ENCODE peak calls at places on chromosomes 6 and 20, in five cellular contexts. K, Q, O, T and F are unnamed samples.

GRCh38 chr20:20561172-20561571 is 151.3 kb downstream of the RALGAPA2 start:
- DNase-seq in O (no peak), K (no peak), T (no peak), Q (no peak), F (no peak)

GRCh38 chr20:34311118-34312023 is 8.2 kb upstream of the AHCY start:
- DNase-seq in O (peak; percentile 15), T (no peak), Q (no peak), K (no peak), F (no peak)

GRCh38 chr6:53918854-53919253 is 124.0 kb downstream of the LRRC1 start:
- DNase-seq in T (no peak), Q (no peak), K (no peak), O (no peak), F (no peak)

GRCh38 chr6:72649032-72649984 is 27.4 kb downstream of the KCNQ5 start:
- DNase-seq in K (no peak), Q (peak; percentile 92), O (peak; percentile 43), T (peak; percentile 67), F (no peak)

GRCh38 chr20:19492937-19493336 is 265.1 kb upstream of the RIN2 start:
- DNase-seq in T (no peak), O (no peak), K (no peak), Q (no peak), F (no peak)

GRCh38 chr6:152441892-152442291 is 195.3 kb downstream of the SYNE1 start:
- DNase-seq in K (no peak), T (no peak), O (no peak), Q (no peak), F (no peak)

GRCh38 chr6:151822252-151823111 is 15.0 kb downstream of the ESR1 start:
- DNase-seq in T (peak; percentile 78), O (no peak), K (peak; percentile 56), Q (no peak), F (no peak)

GRCh38 chr6:112232845-112233256 is 21.5 kb downstream of the LAMA4 start:
- DNase-seq in K (no peak), T (no peak), O (peak; percentile 84), Q (no peak), F (no peak)

GRCh38 chr20:53126185-53126584 is 154.0 kb downstream of the TSHZ2 start:
- DNase-seq in Q (no peak), O (no peak), T (no peak), K (no peak), F (no peak)

GRCh38 chr6:125745281-125746018 is 4.0 kb upstream of the HEY2 start:
- DNase-seq in K (no peak), O (no peak), Q (no peak), T (no peak), F (no peak)

GRCh38 chr6:73631849-73632248 is 21.9 kb downstream of the SLC17A5 start:
- DNase-seq in O (peak; percentile 16), K (no peak), T (no peak), Q (peak; percentile 10), F (no peak)

GRCh38 chr6:142843344-142843743 is 101.6 kb downstream of the HIVEP2 start:
- DNase-seq in T (no peak), O (peak; percentile 30), K (no peak), Q (no peak), F (no peak)

GRCh38 chr6:7331452-7331851 is 18.5 kb upstream of the SSR1 start:
- DNase-seq in K (no peak), O (no peak), Q (no peak), T (no peak), F (no peak)

GRCh38 chr6:114040871-114041270 is 69.9 kb upstream of the HDAC2 start:
- DNase-seq in Q (no peak), K (no peak), O (peak; percentile 4), T (no peak), F (no peak)

GRCh38 chr6:114042267-114043075 is 71.5 kb upstream of the HDAC2 start:
- DNase-seq in T (no peak), K (no peak), O (no peak), Q (no peak), F (no peak)

DNA sequence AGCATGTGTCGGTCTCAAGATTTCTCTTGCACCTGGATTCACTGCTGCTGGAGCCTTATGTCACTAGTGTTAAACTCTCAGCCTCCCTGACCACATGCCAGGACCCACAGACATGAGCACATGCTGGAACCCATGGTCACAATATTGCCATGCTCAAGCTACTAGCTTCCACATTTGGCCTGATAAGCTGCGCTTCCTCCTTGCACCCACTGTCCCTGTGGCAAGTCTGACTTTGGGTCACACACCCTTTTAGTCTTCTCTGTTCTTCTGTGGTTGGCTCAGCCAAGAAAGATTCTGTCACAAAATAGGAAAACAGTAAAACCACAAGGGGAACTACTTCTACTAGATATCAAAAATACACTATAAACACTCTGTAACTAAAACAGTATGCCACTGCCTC is 68.9 kb upstream of the HDAC2 start:
- DNase-seq in O (no peak), K (no peak), Q (no peak), T (no peak), F (no peak)
- H3K27ac ChIP-seq in O (no peak overlapping the region), K (no peak overlapping the region), Q (no peak overlapping the region), T (no peak overlapping the region), F (no peak overlapping the region)

GRCh38 chr6:116369540-116370327 is 1.0 kb upstream of the DSE start:
- DNase-seq in O (no peak), T (peak; percentile 72), K (peak; percentile 26), Q (no peak), F (no peak)
- H3K4me1 ChIP-seq in O (peaks cover 8% of the 10 kb centered on the region), T (peaks cover 23% of the 10 kb centered on the region), K (peaks cover 13% of the 10 kb centered on the region), Q (no peaks in the 10 kb centered on the region), F (peaks cover 26% of the 10 kb centered on the region)

DNA sequence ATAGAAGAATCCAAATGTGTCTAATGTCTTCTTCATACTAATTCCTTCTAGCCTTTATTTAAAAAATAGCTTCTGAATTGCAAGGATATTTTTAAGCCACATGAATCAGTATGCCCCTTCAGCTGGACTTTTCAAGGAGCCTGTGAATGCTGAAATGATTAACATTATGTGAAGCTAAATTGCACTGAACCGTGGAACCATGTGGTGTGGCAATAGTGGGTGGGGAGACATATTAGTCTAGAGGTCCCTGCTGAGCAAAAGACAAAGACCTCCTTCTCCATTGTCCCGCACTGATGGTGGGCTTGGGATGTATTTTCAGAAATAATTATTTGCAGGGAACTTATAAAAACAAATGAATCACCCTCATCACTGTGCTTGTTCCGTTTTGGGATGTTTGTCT is 237.9 kb downstream of the LAMA2 start:
- DNase-seq in T (no peak), K (no peak), Q (no peak), O (no peak), F (no peak)
- H3K27ac ChIP-seq in T (no peak overlapping the region), K (no peak overlapping the region), Q (no peak overlapping the region), O (no peak overlapping the region), F (no peak overlapping the region)

DNA sequence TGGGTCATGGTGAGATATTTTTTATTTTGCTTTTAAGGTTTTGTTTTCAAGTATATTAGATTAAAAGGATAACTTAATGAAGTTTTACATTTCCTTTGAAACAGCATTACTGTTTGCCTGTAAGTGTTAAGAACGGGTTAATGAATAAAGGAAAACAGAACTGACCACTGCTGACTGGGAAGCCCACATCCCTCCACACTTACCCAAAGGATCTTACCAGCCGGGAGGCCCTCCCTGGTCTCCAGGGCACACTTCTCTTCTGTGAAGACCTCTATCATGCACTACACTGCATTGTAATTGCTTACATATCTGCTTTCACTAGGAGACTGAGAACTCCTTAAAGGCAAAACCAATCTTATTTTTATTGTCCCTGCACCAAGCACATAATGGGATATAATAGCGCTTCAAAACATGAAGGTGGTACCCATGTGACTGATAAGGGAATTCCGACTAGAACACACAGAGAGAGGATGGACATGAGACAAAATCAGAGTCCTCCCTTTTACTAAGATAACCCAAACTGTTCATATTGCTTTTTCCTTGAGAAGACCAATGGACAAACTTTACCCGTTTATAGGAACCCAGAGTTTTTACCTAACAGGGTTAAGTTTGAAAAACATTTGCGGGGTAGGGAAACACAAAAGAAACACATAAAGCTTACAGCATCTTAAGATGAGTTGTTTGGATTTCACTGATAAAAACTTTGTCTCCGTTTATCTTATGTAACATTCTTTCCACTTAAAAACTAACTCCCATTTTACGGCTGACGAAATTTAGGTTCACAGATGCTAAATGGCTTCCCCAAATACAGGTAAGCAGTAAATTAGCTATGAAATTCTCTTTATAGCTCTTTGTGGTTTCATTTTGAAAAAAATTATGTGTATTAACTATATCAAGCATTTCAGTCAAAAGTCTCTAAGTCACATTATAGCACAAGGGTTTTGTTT is 8.7 kb downstream of the EZR start:
- DNase-seq in T (no peak), Q (no peak), O (no peak), K (no peak), F (no peak)
- H3K4me1 ChIP-seq in T (peaks cover 100% of the 10 kb centered on the region), Q (peaks cover 43% of the 10 kb centered on the region), O (peaks cover 35% of the 10 kb centered on the region), K (peaks cover 24% of the 10 kb centered on the region), F (peaks cover 99% of the 10 kb centered on the region)